ENCODE peak calls at places on chromosome 22, in seven cellular contexts. One of them, this sample, is unnamed.

GRCh38 chr22:29043906-29044575 is 17.6 kb downstream of the C22orf31 start:
- DNase-seq in thoracic aorta: no peak
- DNase-seq in colonic mucosa: no peak
- DNase-seq in hepatocyte: no peak
- DNase-seq in tibial nerve: no peak
- DNase-seq in right atrium auricular region: no peak
- DNase-seq in breast epithelium: no peak
- DNase-seq in this sample: no peak

GRCh38 chr22:47175151-47175760 is 412.8 kb downstream of the TBC1D22A start:
- DNase-seq in tibial nerve: peak; percentile 8
- DNase-seq in thoracic aorta: no peak
- DNase-seq in colonic mucosa: no peak
- DNase-seq in hepatocyte: no peak
- DNase-seq in right atrium auricular region: no peak
- DNase-seq in breast epithelium: peak; percentile 41
- DNase-seq in this sample: no peak

GRCh38 chr22:32202539-32203180 is 2.2 kb downstream of the RFPL2 start:
- DNase-seq in tibial nerve: no peak
- DNase-seq in thoracic aorta: no peak
- DNase-seq in breast epithelium: no peak
- DNase-seq in hepatocyte: peak; percentile 84
- DNase-seq in right atrium auricular region: no peak
- DNase-seq in colonic mucosa: peak; percentile 71
- DNase-seq in this sample: peak; percentile 74

GRCh38 chr22:50148991-50149721 is 21.4 kb upstream of the PANX2 start:
- DNase-seq in thoracic aorta: no peak
- DNase-seq in right atrium auricular region: no peak
- DNase-seq in breast epithelium: no peak
- DNase-seq in colonic mucosa: peak; percentile 61
- DNase-seq in hepatocyte: peak; percentile 77
- DNase-seq in tibial nerve: no peak
- DNase-seq in this sample: peak; percentile 81

GRCh38 chr22:44462246-44463015 is 35.6 kb downstream of the RTL6 start:
- DNase-seq in right atrium auricular region: peak; percentile 42
- DNase-seq in colonic mucosa: peak; percentile 10
- DNase-seq in thoracic aorta: no peak
- DNase-seq in tibial nerve: no peak
- DNase-seq in breast epithelium: no peak
- DNase-seq in hepatocyte: no peak
- DNase-seq in this sample: no peak

GRCh38 chr22:42544686-42545085 is 9.1 kb upstream of the SERHL2 start:
- DNase-seq in breast epithelium: no peak
- DNase-seq in thoracic aorta: no peak
- DNase-seq in colonic mucosa: no peak
- DNase-seq in tibial nerve: no peak
- DNase-seq in right atrium auricular region: no peak
- DNase-seq in hepatocyte: peak; percentile 60
- DNase-seq in this sample: no peak

GRCh38 chr22:33577862-33578411 is 342.3 kb downstream of the LARGE1 start:
- DNase-seq in tibial nerve: no peak
- DNase-seq in thoracic aorta: no peak
- DNase-seq in right atrium auricular region: no peak
- DNase-seq in breast epithelium: no peak
- DNase-seq in hepatocyte: peak; percentile 65
- DNase-seq in colonic mucosa: no peak
- DNase-seq in this sample: no peak

GRCh38 chr22:49958961-49959781 is 1.4 kb upstream of the PIM3 start:
- DNase-seq in colonic mucosa: no peak
- DNase-seq in tibial nerve: no peak
- DNase-seq in thoracic aorta: no peak
- DNase-seq in right atrium auricular region: no peak
- DNase-seq in breast epithelium: no peak
- DNase-seq in hepatocyte: no peak
- DNase-seq in this sample: peak; percentile 81

GRCh38 chr22:36914383-36914752 is 940 bp downstream of the CSF2RB start:
- DNase-seq in tibial nerve: no peak
- DNase-seq in thoracic aorta: no peak
- DNase-seq in breast epithelium: no peak
- DNase-seq in right atrium auricular region: no peak
- DNase-seq in colonic mucosa: no peak
- DNase-seq in hepatocyte: no peak
- DNase-seq in this sample: no peak

GRCh38 chr22:41827671-41828070 is 5.2 kb upstream of the SREBF2 start:
- DNase-seq in hepatocyte: no peak
- DNase-seq in colonic mucosa: no peak
- DNase-seq in tibial nerve: no peak
- DNase-seq in thoracic aorta: no peak
- DNase-seq in breast epithelium: no peak
- DNase-seq in right atrium auricular region: no peak
- DNase-seq in this sample: no peak

GRCh38 chr22:31841029-31841827 is 87.4 kb downstream of the DEPDC5 start:
- DNase-seq in thoracic aorta: no peak
- DNase-seq in hepatocyte: no peak
- DNase-seq in colonic mucosa: no peak
- DNase-seq in tibial nerve: no peak
- DNase-seq in right atrium auricular region: no peak
- DNase-seq in breast epithelium: no peak
- DNase-seq in this sample: no peak

GRCh38 chr22:29231971-29232959 is 26.6 kb downstream of the EMID1 start:
- DNase-seq in breast epithelium: no peak
- DNase-seq in right atrium auricular region: peak; percentile 69
- DNase-seq in tibial nerve: no peak
- DNase-seq in hepatocyte: peak; percentile 3
- DNase-seq in thoracic aorta: no peak
- DNase-seq in colonic mucosa: no peak
- DNase-seq in this sample: peak; percentile 72

GRCh38 chr22:25658641-25659040 is 83.3 kb upstream of the MYO18B start:
- DNase-seq in thoracic aorta: no peak
- DNase-seq in colonic mucosa: no peak
- DNase-seq in breast epithelium: no peak
- DNase-seq in tibial nerve: no peak
- DNase-seq in hepatocyte: no peak
- DNase-seq in right atrium auricular region: no peak
- DNase-seq in this sample: no peak

GRCh38 chr22:45891471-45891995 is 85.4 kb downstream of the WNT7B start:
- DNase-seq in colonic mucosa: no peak
- DNase-seq in right atrium auricular region: no peak
- DNase-seq in hepatocyte: no peak
- DNase-seq in breast epithelium: no peak
- DNase-seq in thoracic aorta: no peak
- DNase-seq in tibial nerve: no peak
- DNase-seq in this sample: peak; percentile 83

GRCh38 chr22:45397806-45398205 is 15.6 kb downstream of the SMC1B start:
- DNase-seq in breast epithelium: no peak
- DNase-seq in tibial nerve: no peak
- DNase-seq in right atrium auricular region: no peak
- DNase-seq in hepatocyte: no peak
- DNase-seq in colonic mucosa: no peak
- DNase-seq in thoracic aorta: no peak
- DNase-seq in this sample: no peak

DNA sequence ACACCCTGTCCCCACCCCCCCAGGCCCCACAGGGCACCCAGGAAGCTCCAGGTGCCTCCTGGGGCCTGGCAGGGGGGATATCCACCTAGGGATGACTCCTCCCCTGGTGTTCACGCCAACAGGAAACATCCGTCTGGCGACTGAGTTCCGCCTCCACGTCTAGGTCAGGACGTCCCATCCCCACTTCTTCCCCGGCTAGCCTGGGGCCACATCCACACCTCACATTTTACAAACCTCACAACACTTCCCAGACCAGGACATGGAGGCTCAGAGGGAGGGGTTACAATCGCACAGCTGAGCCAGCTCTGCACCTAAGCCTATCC is 21.0 kb downstream of the MAFF start:
- DNase-seq in breast epithelium: peak; percentile 77
- DNase-seq in tibial nerve: no peak
- DNase-seq in colonic mucosa: peak; percentile 62
- DNase-seq in right atrium auricular region: no peak
- DNase-seq in thoracic aorta: no peak
- DNase-seq in hepatocyte: no peak
- DNase-seq in this sample: no peak
- H3K4me1 ChIP-seq in breast epithelium: peaks cover 18% of the 10 kb centered on the region
- H3K4me1 ChIP-seq in tibial nerve: no peaks in the 10 kb centered on the region
- H3K4me1 ChIP-seq in colonic mucosa: peaks cover 16% of the 10 kb centered on the region
- H3K4me1 ChIP-seq in right atrium auricular region: no peaks in the 10 kb centered on the region
- H3K4me1 ChIP-seq in thoracic aorta: peaks cover 39% of the 10 kb centered on the region
- H3K4me1 ChIP-seq in hepatocyte: peaks cover 21% of the 10 kb centered on the region
- H3K4me1 ChIP-seq in this sample: peaks cover 44% of the 10 kb centered on the region

GRCh38 chr22:24142241-24142640 is 39.0 kb upstream of the SUSD2 start:
- DNase-seq in thoracic aorta: no peak
- DNase-seq in tibial nerve: no peak
- DNase-seq in breast epithelium: no peak
- DNase-seq in colonic mucosa: no peak
- DNase-seq in hepatocyte: no peak
- DNase-seq in right atrium auricular region: no peak
- DNase-seq in this sample: no peak
- H3K4me1 ChIP-seq in thoracic aorta: peaks cover 81% of the 10 kb centered on the region
- H3K4me1 ChIP-seq in tibial nerve: peaks cover 4% of the 10 kb centered on the region
- H3K4me1 ChIP-seq in breast epithelium: peaks cover 19% of the 10 kb centered on the region
- H3K4me1 ChIP-seq in colonic mucosa: peaks cover 21% of the 10 kb centered on the region
- H3K4me1 ChIP-seq in hepatocyte: peaks cover 37% of the 10 kb centered on the region
- H3K4me1 ChIP-seq in right atrium auricular region: no peaks in the 10 kb centered on the region
- H3K4me1 ChIP-seq in this sample: peaks cover 66% of the 10 kb centered on the region

GRCh38 chr22:20173720-20174119 is 22.9 kb upstream of the CCDC188 start:
- DNase-seq in thoracic aorta: no peak
- DNase-seq in breast epithelium: no peak
- DNase-seq in tibial nerve: no peak
- DNase-seq in right atrium auricular region: no peak
- DNase-seq in colonic mucosa: no peak
- DNase-seq in hepatocyte: peak; percentile 34
- DNase-seq in this sample: no peak
- H3K4me1 ChIP-seq in thoracic aorta: no peaks in the 10 kb centered on the region
- H3K4me1 ChIP-seq in breast epithelium: no peaks in the 10 kb centered on the region
- H3K4me1 ChIP-seq in tibial nerve: no peaks in the 10 kb centered on the region
- H3K4me1 ChIP-seq in right atrium auricular region: no peaks in the 10 kb centered on the region
- H3K4me1 ChIP-seq in colonic mucosa: no peaks in the 10 kb centered on the region
- H3K4me1 ChIP-seq in hepatocyte: peaks cover 22% of the 10 kb centered on the region
- H3K4me1 ChIP-seq in this sample: no peaks in the 10 kb centered on the region

GRCh38 chr22:30607939-30608338 is 965 bp downstream of the TCN2 start:
- DNase-seq in tibial nerve: no peak
- DNase-seq in thoracic aorta: no peak
- DNase-seq in hepatocyte: no peak
- DNase-seq in breast epithelium: no peak
- DNase-seq in right atrium auricular region: no peak
- DNase-seq in colonic mucosa: no peak
- DNase-seq in this sample: no peak
- H3K4me1 ChIP-seq in tibial nerve: no peaks in the 10 kb centered on the region
- H3K4me1 ChIP-seq in thoracic aorta: peaks cover 26% of the 10 kb centered on the region
- H3K4me1 ChIP-seq in hepatocyte: peaks cover 39% of the 10 kb centered on the region
- H3K4me1 ChIP-seq in breast epithelium: no peaks in the 10 kb centered on the region
- H3K4me1 ChIP-seq in right atrium auricular region: no peaks in the 10 kb centered on the region
- H3K4me1 ChIP-seq in colonic mucosa: peaks cover 26% of the 10 kb centered on the region
- H3K4me1 ChIP-seq in this sample: peaks cover 42% of the 10 kb centered on the region

GRCh38 chr22:35611891-35612576 is 5.1 kb downstream of the MB start:
- DNase-seq in tibial nerve: no peak
- DNase-seq in right atrium auricular region: no peak
- DNase-seq in thoracic aorta: no peak
- DNase-seq in breast epithelium: no peak
- DNase-seq in colonic mucosa: peak; percentile 51
- DNase-seq in hepatocyte: no peak
- DNase-seq in this sample: no peak

GRCh38 chr22:35615156-35615555 is 2.0 kb downstream of the MB start:
- DNase-seq in tibial nerve: no peak
- DNase-seq in right atrium auricular region: no peak
- DNase-seq in colonic mucosa: no peak
- DNase-seq in breast epithelium: no peak
- DNase-seq in thoracic aorta: no peak
- DNase-seq in hepatocyte: no peak
- DNase-seq in this sample: no peak

GRCh38 chr22:35616043-35616442 is 1.1 kb downstream of the MB start:
- DNase-seq in breast epithelium: no peak
- DNase-seq in right atrium auricular region: no peak
- DNase-seq in colonic mucosa: no peak
- DNase-seq in thoracic aorta: no peak
- DNase-seq in hepatocyte: no peak
- DNase-seq in tibial nerve: no peak
- DNase-seq in this sample: no peak

GRCh38 chr22:35612903-35613302 is 4.2 kb downstream of the MB start:
- DNase-seq in thoracic aorta: no peak
- DNase-seq in breast epithelium: no peak
- DNase-seq in colonic mucosa: no peak
- DNase-seq in right atrium auricular region: no peak
- DNase-seq in tibial nerve: no peak
- DNase-seq in hepatocyte: no peak
- DNase-seq in this sample: no peak

DNA sequence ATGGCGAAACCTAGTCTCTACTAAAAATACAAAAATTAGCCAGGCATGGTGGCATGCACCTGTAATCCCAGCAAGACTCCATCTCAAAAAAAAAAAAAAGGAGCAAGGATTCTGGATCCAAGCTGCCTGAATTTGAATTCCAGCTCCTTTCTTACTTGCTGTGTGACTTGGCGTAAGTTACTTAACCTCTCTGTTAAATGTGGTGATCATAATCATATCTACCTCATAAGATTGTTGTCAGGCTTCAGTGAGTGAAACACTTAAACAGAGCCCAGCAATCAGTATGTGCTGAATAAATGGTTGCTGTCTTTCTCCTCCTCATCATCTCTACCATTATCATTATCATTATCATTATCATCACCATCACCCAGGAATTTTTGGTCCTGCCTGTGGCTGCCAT is 2.7 kb downstream of the MB start:
- DNase-seq in colonic mucosa: no peak
- DNase-seq in hepatocyte: no peak
- DNase-seq in right atrium auricular region: no peak
- DNase-seq in thoracic aorta: no peak
- DNase-seq in breast epithelium: no peak
- DNase-seq in tibial nerve: no peak
- DNase-seq in this sample: no peak
- H3K4me1 ChIP-seq in colonic mucosa: no peaks in the 10 kb centered on the region
- H3K4me1 ChIP-seq in hepatocyte: no peaks in the 10 kb centered on the region
- H3K4me1 ChIP-seq in right atrium auricular region: no peaks in the 10 kb centered on the region
- H3K4me1 ChIP-seq in thoracic aorta: no peaks in the 10 kb centered on the region
- H3K4me1 ChIP-seq in breast epithelium: no peaks in the 10 kb centered on the region
- H3K4me1 ChIP-seq in tibial nerve: no peaks in the 10 kb centered on the region
- H3K4me1 ChIP-seq in this sample: no peaks in the 10 kb centered on the region

GRCh38 chr22:21579474-21579851 is 11.9 kb downstream of the UBE2L3 start:
- DNase-seq in tibial nerve: no peak
- DNase-seq in breast epithelium: no peak
- DNase-seq in hepatocyte: no peak
- DNase-seq in colonic mucosa: no peak
- DNase-seq in thoracic aorta: no peak
- DNase-seq in right atrium auricular region: no peak
- DNase-seq in this sample: no peak
- H3K4me1 ChIP-seq in tibial nerve: no peaks in the 10 kb centered on the region
- H3K4me1 ChIP-seq in breast epithelium: peaks cover under 1% of the 10 kb centered on the region
- H3K4me1 ChIP-seq in hepatocyte: peaks cover 25% of the 10 kb centered on the region
- H3K4me1 ChIP-seq in colonic mucosa: peaks cover 15% of the 10 kb centered on the region
- H3K4me1 ChIP-seq in thoracic aorta: peaks cover 57% of the 10 kb centered on the region
- H3K4me1 ChIP-seq in right atrium auricular region: no peaks in the 10 kb centered on the region
- H3K4me1 ChIP-seq in this sample: peaks cover 54% of the 10 kb centered on the region

GRCh38 chr22:22891139-22891621 is 3.6 kb downstream of the IGLL5 start:
- DNase-seq in hepatocyte: no peak
- DNase-seq in tibial nerve: no peak
- DNase-seq in colonic mucosa: no peak
- DNase-seq in right atrium auricular region: no peak
- DNase-seq in thoracic aorta: no peak
- DNase-seq in breast epithelium: no peak
- DNase-seq in this sample: no peak
- H3K4me1 ChIP-seq in hepatocyte: no peaks in the 10 kb centered on the region
- H3K4me1 ChIP-seq in tibial nerve: no peaks in the 10 kb centered on the region
- H3K4me1 ChIP-seq in colonic mucosa: no peaks in the 10 kb centered on the region
- H3K4me1 ChIP-seq in right atrium auricular region: no peaks in the 10 kb centered on the region
- H3K4me1 ChIP-seq in thoracic aorta: no peaks in the 10 kb centered on the region
- H3K4me1 ChIP-seq in breast epithelium: no peaks in the 10 kb centered on the region
- H3K4me1 ChIP-seq in this sample: no peaks in the 10 kb centered on the region

This sample was measured in upper lobe of left lung.